ENCODE peak calls at places on chromosome 6, in seven cellular contexts. J is keratinocyte, Y is BJ, Q is tibial nerve, B is AG04450, X is left ventricle myocardium inferior, N is astrocyte of the spinal cord. V is an unnamed sample.

GRCh38 chr6:43669050-43669921 is 18.3 kb downstream of the MRPS18A start:
- DNase-seq in J (no peak), Y (no peak), Q (peak), B (no peak), X (peak), N (peak), V (no peak)

GRCh38 chr6:66735106-66735890 is 1028.3 kb upstream of the EYS start:
- DNase-seq in J (no peak), Y (no peak), Q (no peak), B (no peak), X (no peak), N (peak), V (no peak)

GRCh38 chr6:45466686-45467085 is 89.0 kb upstream of the SUPT3H start:
- DNase-seq in J (no peak), Y (no peak), Q (no peak), B (no peak), X (no peak), N (no peak), V (no peak)

GRCh38 chr6:20286968-20287565 is 74.8 kb upstream of the MBOAT1 start:
- DNase-seq in J (no peak), Y (no peak), Q (no peak), B (no peak), X (no peak), N (no peak), V (no peak)

GRCh38 chr6:143427109-143427817 is 23.2 kb downstream of the ADAT2 start:
- DNase-seq in J (no peak), Y (peak), Q (peak), B (peak), X (peak), N (peak), V (no peak)

GRCh38 chr6:116034327-116034726 is 26.4 kb downstream of the FRK start:
- DNase-seq in J (no peak), Y (peak), Q (no peak), B (no peak), X (no peak), N (peak), V (no peak)

GRCh38 chr6:23454090-23454998 is 671.7 kb upstream of the NRSN1 start:
- DNase-seq in J (no peak), Y (no peak), Q (no peak), B (peak), X (no peak), N (peak), V (peak)

GRCh38 chr6:3520541-3521220 is 63.8 kb upstream of the SLC22A23 start:
- DNase-seq in J (no peak), Y (no peak), Q (no peak), B (no peak), X (no peak), N (no peak), V (no peak)

GRCh38 chr6:13404115-13404891 is 76.0 kb upstream of the TBC1D7 start:
- DNase-seq in J (no peak), Y (no peak), Q (no peak), B (no peak), X (no peak), N (peak), V (no peak)

GRCh38 chr6:134599079-134599478 is 281.2 kb upstream of the SGK1 start:
- DNase-seq in J (no peak), Y (no peak), Q (no peak), B (no peak), X (no peak), N (no peak), V (no peak)

GRCh38 chr6:29137724-29138123 is 29.9 kb downstream of the OR2J3 start:
- DNase-seq in J (no peak), Y (no peak), Q (no peak), B (no peak), X (no peak), N (no peak), V (no peak)

GRCh38 chr6:118705799-118706481 is 54.5 kb upstream of the CEP85L start:
- DNase-seq in J (no peak), Y (no peak), Q (no peak), B (no peak), X (no peak), N (peak), V (peak)

GRCh38 chr6:42166444-42167141 is 6.6 kb upstream of the GUCA1A start:
- DNase-seq in J (peak), Y (no peak), Q (peak), B (peak), X (peak), N (peak), V (no peak)

GRCh38 chr6:1916334-1916985 is 306.7 kb downstream of the FOXC1 start:
- DNase-seq in J (peak), Y (peak), Q (no peak), B (peak), X (no peak), N (peak), V (peak)

GRCh38 chr6:125797934-125798444 is 7.2 kb downstream of the NCOA7 start:
- DNase-seq in J (no peak), Y (no peak), Q (no peak), B (no peak), X (no peak), N (no peak), V (no peak)

GRCh38 chr6:44859901-44860410 is 468.2 kb upstream of the RUNX2 start:
- DNase-seq in J (no peak), Y (no peak), Q (no peak), B (no peak), X (no peak), N (no peak), V (no peak)

GRCh38 chr6:111580826-111581505 is 24.7 kb downstream of the TRAF3IP2 start:
- DNase-seq in J (no peak), Y (no peak), Q (no peak), B (no peak), X (no peak), N (no peak), V (no peak)

GRCh38 chr6:28756555-28756918 is 167.2 kb downstream of the TRIM27 start:
- DNase-seq in J (no peak), Y (no peak), Q (no peak), B (no peak), X (no peak), N (no peak), V (no peak)

GRCh38 chr6:93369586-93370134 is 49.7 kb downstream of the EPHA7 start:
- DNase-seq in J (no peak), Y (no peak), Q (no peak), B (no peak), X (no peak), N (no peak), V (no peak)

GRCh38 chr6:135261872-135262725 is 81.0 kb downstream of the MYB start:
- DNase-seq in J (no peak), Y (no peak), Q (no peak), B (no peak), X (no peak), N (no peak), V (no peak)

GRCh38 chr6:154491567-154492470 is 18.7 kb downstream of the CNKSR3 start:
- DNase-seq in J (no peak), Y (no peak), Q (no peak), B (no peak), X (no peak), N (no peak), V (no peak)

GRCh38 chr6:83378621-83379388 is 52.0 kb downstream of the ME1 start:
- DNase-seq in J (peak), Y (peak), Q (no peak), B (peak), X (no peak), N (peak), V (peak)

GRCh38 chr6:113755449-113756289 is 101.5 kb upstream of the MARCKS start:
- DNase-seq in J (no peak), Y (no peak), Q (no peak), B (no peak), X (no peak), N (no peak), V (no peak)

GRCh38 chr6:47103931-47104330 is 61.8 kb upstream of the ADGRF1 start:
- DNase-seq in J (no peak), Y (no peak), Q (peak), B (no peak), X (no peak), N (no peak), V (no peak)

GRCh38 chr6:21753571-21754108 is 160.1 kb downstream of the SOX4 start:
- DNase-seq in J (no peak), Y (no peak), Q (no peak), B (peak), X (no peak), N (peak), V (no peak)

GRCh38 chr6:80269331-80269730 is 162.9 kb downstream of the BCKDHB start:
- DNase-seq in J (no peak), Y (no peak), Q (no peak), B (no peak), X (no peak), N (peak), V (no peak)

GRCh38 chr6:82040405-82041221 is 206.9 kb downstream of the IBTK start:
- DNase-seq in J (no peak), Y (no peak), Q (peak), B (peak), X (no peak), N (peak), V (no peak)

GRCh38 chr6:105489213-105489525 is 86.3 kb upstream of the PREP start:
- DNase-seq in J (no peak), Y (no peak), Q (no peak), B (no peak), X (no peak), N (no peak), V (no peak)

GRCh38 chr6:21508753-21509152 is 84.8 kb upstream of the SOX4 start:
- DNase-seq in J (no peak), Y (no peak), Q (no peak), B (no peak), X (no peak), N (no peak), V (no peak)

GRCh38 chr6:48486876-48487275 is 375.9 kb upstream of the PTCHD4 start:
- DNase-seq in J (no peak), Y (no peak), Q (no peak), B (no peak), X (no peak), N (no peak), V (no peak)

GRCh38 chr6:46476301-46476700 is 14.9 kb downstream of the RCAN2 start:
- DNase-seq in J (no peak), Y (no peak), Q (no peak), B (no peak), X (no peak), N (no peak), V (no peak)

GRCh38 chr6:31055401-31055800 is 45.1 kb downstream of the MUC22 start:
- DNase-seq in J (peak), Y (no peak), Q (no peak), B (no peak), X (no peak), N (no peak), V (no peak)

GRCh38 chr6:25061289-25061945 is 125.7 kb upstream of the RIPOR2 start:
- DNase-seq in J (no peak), Y (peak), Q (peak), B (no peak), X (no peak), N (peak), V (no peak)

DNA sequence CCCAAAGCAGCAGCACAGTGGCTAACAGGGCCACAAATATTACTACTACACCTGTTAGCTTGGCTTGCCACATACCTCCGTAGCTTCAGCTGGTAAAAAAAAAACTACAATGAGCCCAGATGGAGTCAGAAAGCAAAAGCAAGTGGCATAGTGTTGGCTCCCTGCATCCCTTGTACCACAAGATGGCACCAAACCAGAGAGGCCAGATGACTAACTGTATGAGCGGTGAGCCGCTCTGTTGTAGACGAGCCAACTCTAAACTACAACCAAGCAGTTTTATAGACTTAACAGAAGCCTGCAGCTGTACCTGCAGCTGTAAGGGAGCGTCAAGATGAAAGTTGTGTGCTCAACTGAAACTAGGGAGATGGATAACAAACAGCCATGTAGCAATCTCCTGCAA is 84.5 kb upstream of the MCHR2 start:
- DNase-seq in J (no peak), Y (no peak), Q (no peak), B (no peak), X (no peak), N (peak), V (no peak)
- TF ChIP-seq CTCF in J (peak), Y (peak), Q (no peak), B (peak), X (no peak), N (peak), V (peak)

GRCh38 chr6:168331058-168331457 is 11.5 kb upstream of the DACT2 start:
- DNase-seq in J (no peak), Y (no peak), Q (no peak), B (no peak), X (no peak), N (no peak), V (no peak)

GRCh38 chr6:168334072-168334471 is 14.5 kb upstream of the DACT2 start:
- DNase-seq in J (no peak), Y (no peak), Q (no peak), B (no peak), X (no peak), N (no peak), V (no peak)

GRCh38 chr6:168332020-168332419 is 12.4 kb upstream of the DACT2 start:
- DNase-seq in J (no peak), Y (no peak), Q (no peak), B (no peak), X (no peak), N (no peak), V (no peak)

GRCh38 chr6:168333471-168333870 is 13.9 kb upstream of the DACT2 start:
- DNase-seq in J (no peak), Y (no peak), Q (no peak), B (no peak), X (no peak), N (no peak), V (no peak)

GRCh38 chr6:168333039-168333438 is 13.5 kb upstream of the DACT2 start:
- DNase-seq in J (no peak), Y (no peak), Q (no peak), B (no peak), X (no peak), N (no peak), V (no peak)
- TF ChIP-seq CTCF in J (peak), Y (no peak), Q (peak), B (no peak), X (peak), N (peak), V (peak)

GRCh38 chr6:10413850-10414765 is 766 bp downstream of the TFAP2A start:
- DNase-seq in J (no peak), Y (no peak), Q (no peak), B (no peak), X (no peak), N (no peak), V (no peak)
- TF ChIP-seq CTCF in J (no peak), Y (peak), Q (no peak), B (no peak), X (no peak), N (no peak), V (peak)

GRCh38 chr6:158626360-158627167 is 18.0 kb downstream of the DYNLT1 start:
- DNase-seq in J (no peak), Y (no peak), Q (no peak), B (no peak), X (no peak), N (no peak), V (no peak)

GRCh38 chr6:158627940-158628211 is 16.7 kb downstream of the DYNLT1 start:
- DNase-seq in J (no peak), Y (no peak), Q (no peak), B (no peak), X (no peak), N (no peak), V (no peak)

GRCh38 chr6:158625881-158626305 is 18.6 kb downstream of the DYNLT1 start:
- DNase-seq in J (no peak), Y (no peak), Q (no peak), B (no peak), X (no peak), N (no peak), V (no peak)

GRCh38 chr6:158628542-158628941 is 16.0 kb downstream of the DYNLT1 start:
- DNase-seq in J (no peak), Y (no peak), Q (no peak), B (no peak), X (no peak), N (no peak), V (no peak)

DNA sequence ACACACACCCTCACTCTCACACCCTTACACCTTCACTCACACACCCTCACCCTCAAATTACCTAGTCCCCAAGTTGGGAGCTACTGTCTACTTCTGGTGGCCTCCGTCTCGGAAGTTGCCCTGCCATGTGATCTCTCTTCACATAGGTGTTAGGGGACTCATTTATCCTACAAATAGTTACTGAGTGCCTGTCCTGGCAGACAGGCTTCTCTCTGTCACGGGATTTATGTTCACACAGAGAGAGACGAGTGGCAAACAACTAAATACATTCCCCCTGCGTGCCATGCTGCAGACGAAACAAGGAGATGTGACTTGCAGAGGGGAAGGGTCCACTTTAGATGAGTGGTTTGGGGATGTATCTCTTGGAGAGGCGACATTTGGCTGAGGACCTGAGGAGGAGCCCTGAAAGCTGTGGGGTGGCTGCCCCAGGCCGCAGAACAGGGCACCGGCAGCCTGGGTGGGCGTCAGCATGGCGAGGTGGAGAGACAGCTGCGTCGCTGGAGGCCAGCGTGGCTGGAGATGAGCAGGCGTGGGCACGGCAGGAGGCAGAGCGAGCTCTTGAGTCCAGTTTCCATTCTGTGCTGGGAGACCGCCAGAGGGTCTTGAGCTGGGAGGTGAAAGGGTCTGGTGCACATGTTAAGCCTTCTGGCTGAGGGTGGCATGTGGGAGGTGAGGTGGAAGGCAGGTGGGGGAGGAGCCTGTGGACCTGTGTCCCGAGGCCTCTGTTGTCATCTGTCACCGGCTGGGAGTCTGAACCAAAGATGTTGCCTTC is 17.2 kb downstream of the DYNLT1 start:
- DNase-seq in J (no peak), Y (no peak), Q (no peak), B (no peak), X (no peak), N (no peak), V (no peak)
- TF ChIP-seq CTCF in J (no peak), Y (no peak), Q (no peak), B (no peak), X (no peak), N (no peak), V (no peak)

DNA sequence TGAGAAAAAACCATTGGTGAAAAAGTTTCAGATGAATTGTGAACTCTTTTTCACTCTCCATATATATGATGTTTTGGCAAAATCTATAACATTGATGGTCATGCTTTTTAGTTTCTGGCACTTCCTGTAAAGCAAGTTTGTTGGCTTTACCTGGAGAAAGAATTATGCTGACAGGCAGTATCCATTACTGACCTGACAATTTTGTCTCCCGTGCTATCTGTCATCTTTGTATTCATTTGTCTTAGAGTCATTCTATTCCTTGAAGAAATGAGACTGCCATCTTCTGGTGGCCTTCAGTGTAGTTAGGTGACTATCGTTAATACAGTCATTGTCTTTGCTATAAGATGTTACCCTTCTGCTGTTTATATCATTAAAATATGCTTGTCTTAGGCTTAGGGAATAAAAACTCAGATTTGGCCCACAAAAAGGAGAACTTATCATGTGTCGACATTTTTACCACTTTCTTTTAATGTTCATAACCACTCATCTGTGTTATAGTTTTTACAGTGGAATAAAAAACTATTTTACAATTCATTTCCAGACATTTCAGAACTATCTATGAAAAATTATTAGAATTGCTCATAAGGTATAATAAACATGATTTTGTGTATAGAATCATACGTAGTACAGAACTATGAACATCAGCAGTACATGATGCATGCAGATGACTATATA is 707.0 kb downstream of the EPM2A start:
- DNase-seq in J (peak), Y (no peak), Q (no peak), B (no peak), X (no peak), N (peak), V (no peak)
- TF ChIP-seq CTCF in J (no peak), Y (peak), Q (peak), B (peak), X (peak), N (peak), V (peak)

GRCh38 chr6:33417127-33417902 is 592 bp downstream of the CUTA start:
- DNase-seq in J (no peak), Y (peak), Q (no peak), B (peak), X (no peak), N (peak), V (no peak)

GRCh38 chr6:33419580-33420492 is at the start of gene SYNGAP1:
- DNase-seq in J (no peak), Y (no peak), Q (peak), B (peak), X (peak), N (peak), V (no peak)

GRCh38 chr6:33417903-33418689 is at the start of gene CUTA:
- DNase-seq in J (peak), Y (peak), Q (peak), B (peak), X (peak), N (peak), V (peak)

GRCh38 chr6:33420493-33421343 is 853 bp downstream of the SYNGAP1 start:
- DNase-seq in J (no peak), Y (no peak), Q (no peak), B (no peak), X (no peak), N (no peak), V (no peak)

DNA sequence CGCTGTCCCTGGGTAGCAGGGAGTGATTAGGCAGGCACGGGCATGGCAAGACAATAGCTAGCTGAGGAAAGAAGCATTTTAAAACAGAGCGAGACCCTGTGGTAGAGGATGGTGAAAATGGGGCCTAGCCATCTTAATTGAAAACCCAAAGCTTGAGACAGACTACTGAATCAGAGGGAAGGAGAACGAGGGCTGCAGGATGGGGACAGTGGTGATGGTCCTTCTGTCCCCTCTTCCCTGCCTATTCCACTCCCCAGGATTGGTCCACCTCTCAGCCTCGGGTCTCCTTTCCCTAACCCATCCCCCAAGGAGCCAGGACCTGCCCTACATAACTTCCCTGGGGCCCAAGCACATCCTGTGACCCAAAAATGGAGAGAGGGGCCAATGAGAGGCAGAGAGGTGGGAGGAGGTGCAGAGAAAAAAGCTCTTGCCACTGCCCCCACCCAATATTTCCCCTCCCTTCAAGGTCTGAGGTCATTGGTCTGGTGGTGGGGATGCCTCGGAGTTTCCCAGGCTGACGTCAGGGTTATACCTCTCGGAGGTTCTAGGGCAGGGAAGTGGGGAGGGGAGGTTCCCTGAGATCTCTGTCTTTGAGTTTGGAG is 884 bp upstream of the CUTA start:
- DNase-seq in J (no peak), Y (no peak), Q (no peak), B (no peak), X (no peak), N (no peak), V (no peak)
- TF ChIP-seq CTCF in J (no peak), Y (no peak), Q (no peak), B (no peak), X (no peak), N (no peak), V (no peak)

GRCh38 chr6:167485186-167485978 is 160.5 kb downstream of the TTLL2 start:
- DNase-seq in J (no peak), Y (no peak), Q (peak), B (no peak), X (no peak), N (peak), V (no peak)
- TF ChIP-seq CTCF in J (no peak), Y (no peak), Q (no peak), B (no peak), X (peak), N (peak), V (peak)